ENCODE peak calls at places on chromosomes 16 and 17, in six cellular contexts. One of them, this sample, is unnamed. For H3K4me1, the result is how much of the 10 kb centered on the place peaks cover.

GRCh38 chr17:37802712-37803416 is 58.0 kb upstream of the HNF1B start:
- DNase-seq in mucosa of descending colon: peak
- DNase-seq in HAP-1: no peak
- DNase-seq in fibroblast of lung: peak
- DNase-seq in Caco-2: no peak
- DNase-seq in PC-3: no peak
- DNase-seq in this sample: no peak

GRCh38 chr16:10078541-10078949 is 103.7 kb downstream of the GRIN2A start:
- DNase-seq in mucosa of descending colon: no peak
- DNase-seq in HAP-1: no peak
- DNase-seq in fibroblast of lung: peak
- DNase-seq in Caco-2: no peak
- DNase-seq in PC-3: no peak
- DNase-seq in this sample: no peak

GRCh38 chr17:11996722-11997146 is 541 bp downstream of the ZNF18 start:
- DNase-seq in mucosa of descending colon: peak
- DNase-seq in HAP-1: no peak
- DNase-seq in fibroblast of lung: peak
- DNase-seq in Caco-2: no peak
- DNase-seq in PC-3: peak
- DNase-seq in this sample: no peak

GRCh38 chr17:81509687-81510523 is 2.7 kb downstream of the ACTG1 start:
- DNase-seq in mucosa of descending colon: no peak
- DNase-seq in HAP-1: no peak
- DNase-seq in fibroblast of lung: no peak
- DNase-seq in Caco-2: no peak
- DNase-seq in PC-3: no peak
- DNase-seq in this sample: no peak

GRCh38 chr17:83162035-83162745 is 82.8 kb downstream of the METRNL start:
- DNase-seq in mucosa of descending colon: no peak
- DNase-seq in HAP-1: no peak
- DNase-seq in fibroblast of lung: no peak
- DNase-seq in Caco-2: no peak
- DNase-seq in PC-3: no peak
- DNase-seq in this sample: peak

GRCh38 chr16:67530013-67530939 is 1.6 kb downstream of the RIPOR1 start:
- DNase-seq in mucosa of descending colon: peak
- DNase-seq in HAP-1: peak
- DNase-seq in fibroblast of lung: peak
- DNase-seq in Caco-2: peak
- DNase-seq in PC-3: peak
- DNase-seq in this sample: peak

GRCh38 chr16:68311316-68311620 is 449 bp downstream of the PRMT7 start:
- DNase-seq in mucosa of descending colon: no peak
- DNase-seq in HAP-1: no peak
- DNase-seq in fibroblast of lung: peak
- DNase-seq in Caco-2: no peak
- DNase-seq in PC-3: peak
- DNase-seq in this sample: no peak

GRCh38 chr16:75928295-75928694 is 202.0 kb upstream of the CPHXL start:
- DNase-seq in mucosa of descending colon: no peak
- DNase-seq in HAP-1: no peak
- DNase-seq in fibroblast of lung: peak
- DNase-seq in Caco-2: no peak
- DNase-seq in PC-3: no peak
- DNase-seq in this sample: no peak

GRCh38 chr16:74522160-74522559 is 84.8 kb downstream of the GLG1 start:
- DNase-seq in mucosa of descending colon: no peak
- DNase-seq in HAP-1: no peak
- DNase-seq in fibroblast of lung: peak
- DNase-seq in Caco-2: no peak
- DNase-seq in PC-3: no peak
- DNase-seq in this sample: no peak

GRCh38 chr16:20851601-20852000 is 45.3 kb downstream of the REXO5 start:
- DNase-seq in mucosa of descending colon: peak
- DNase-seq in HAP-1: no peak
- DNase-seq in fibroblast of lung: peak
- DNase-seq in Caco-2: peak
- DNase-seq in PC-3: peak
- DNase-seq in this sample: peak

GRCh38 chr17:29059281-29059680 is 16.3 kb downstream of the PIPOX start:
- DNase-seq in mucosa of descending colon: no peak
- DNase-seq in HAP-1: no peak
- DNase-seq in fibroblast of lung: peak
- DNase-seq in Caco-2: no peak
- DNase-seq in PC-3: peak
- DNase-seq in this sample: no peak

GRCh38 chr16:56409195-56409594 is 16.1 kb downstream of the AMFR start:
- DNase-seq in mucosa of descending colon: no peak
- DNase-seq in HAP-1: no peak
- DNase-seq in fibroblast of lung: peak
- DNase-seq in Caco-2: no peak
- DNase-seq in PC-3: peak
- DNase-seq in this sample: no peak

GRCh38 chr17:79627766-79628690 is 17.2 kb upstream of the RBFOX3 start:
- DNase-seq in mucosa of descending colon: no peak
- DNase-seq in HAP-1: peak
- DNase-seq in fibroblast of lung: no peak
- DNase-seq in Caco-2: peak
- DNase-seq in PC-3: no peak
- DNase-seq in this sample: no peak

GRCh38 chr17:48460055-48460454 is 30.0 kb upstream of the SKAP1 start:
- DNase-seq in mucosa of descending colon: no peak
- DNase-seq in HAP-1: no peak
- DNase-seq in fibroblast of lung: no peak
- DNase-seq in Caco-2: no peak
- DNase-seq in PC-3: no peak
- DNase-seq in this sample: no peak

GRCh38 chr17:47694018-47694817 is at the start of gene TBKBP1:
- DNase-seq in mucosa of descending colon: peak
- DNase-seq in HAP-1: peak
- DNase-seq in fibroblast of lung: peak
- DNase-seq in Caco-2: peak
- DNase-seq in PC-3: peak
- DNase-seq in this sample: no peak

GRCh38 chr16:88790312-88791150 is 5.5 kb upstream of the PIEZO1 start:
- DNase-seq in mucosa of descending colon: peak
- DNase-seq in HAP-1: no peak
- DNase-seq in fibroblast of lung: peak
- DNase-seq in Caco-2: no peak
- DNase-seq in PC-3: no peak
- DNase-seq in this sample: no peak

GRCh38 chr17:76270770-76271668 is 5.9 kb downstream of the UBALD2 start:
- DNase-seq in mucosa of descending colon: no peak
- DNase-seq in HAP-1: no peak
- DNase-seq in fibroblast of lung: no peak
- DNase-seq in Caco-2: no peak
- DNase-seq in PC-3: no peak
- DNase-seq in this sample: no peak

GRCh38 chr16:2206420-2206779 is 1.1 kb downstream of the MLST8 start:
- DNase-seq in mucosa of descending colon: no peak
- DNase-seq in HAP-1: no peak
- DNase-seq in fibroblast of lung: no peak
- DNase-seq in Caco-2: no peak
- DNase-seq in PC-3: no peak
- DNase-seq in this sample: no peak

GRCh38 chr16:67969286-67970039 is 1.0 kb upstream of the SLC12A4 start:
- DNase-seq in mucosa of descending colon: no peak
- DNase-seq in HAP-1: no peak
- DNase-seq in fibroblast of lung: no peak
- DNase-seq in Caco-2: no peak
- DNase-seq in PC-3: no peak
- DNase-seq in this sample: no peak

DNA sequence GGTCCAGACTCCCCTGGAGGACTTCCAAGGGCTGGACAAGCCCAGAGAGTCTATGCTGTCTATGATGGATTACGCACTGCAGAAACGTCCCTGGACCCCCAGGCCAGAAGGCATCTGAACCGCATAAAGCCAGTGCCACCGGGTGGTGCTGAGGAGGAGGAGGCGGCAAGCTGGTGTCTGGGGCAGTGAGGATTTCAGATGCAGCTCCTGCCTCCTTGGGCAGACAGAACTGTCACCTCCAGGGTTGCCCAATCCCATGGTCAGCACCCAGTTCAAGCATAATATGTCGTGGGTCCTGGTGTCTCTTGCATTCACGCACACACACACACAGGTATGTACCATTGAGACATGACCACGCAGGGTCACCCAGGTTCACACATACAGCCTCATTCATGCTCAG is 25.6 kb downstream of the RAP1GAP2 start:
- DNase-seq in mucosa of descending colon: no peak
- DNase-seq in HAP-1: no peak
- DNase-seq in fibroblast of lung: no peak
- DNase-seq in Caco-2: no peak
- DNase-seq in PC-3: no peak
- DNase-seq in this sample: no peak
- H3K4me1 ChIP-seq in mucosa of descending colon: under half
- H3K4me1 ChIP-seq in HAP-1: under half
- H3K4me1 ChIP-seq in fibroblast of lung: under half
- H3K4me1 ChIP-seq in Caco-2: under half
- H3K4me1 ChIP-seq in PC-3: under half
- H3K4me1 ChIP-seq in this sample: under half

GRCh38 chr17:59626756-59627155 is 7.1 kb downstream of the CLTC start:
- DNase-seq in mucosa of descending colon: no peak
- DNase-seq in HAP-1: no peak
- DNase-seq in fibroblast of lung: no peak
- DNase-seq in Caco-2: no peak
- DNase-seq in PC-3: no peak
- DNase-seq in this sample: no peak

GRCh38 chr17:59631221-59631720 is 11.6 kb downstream of the CLTC start:
- DNase-seq in mucosa of descending colon: no peak
- DNase-seq in HAP-1: no peak
- DNase-seq in fibroblast of lung: no peak
- DNase-seq in Caco-2: no peak
- DNase-seq in PC-3: no peak
- DNase-seq in this sample: no peak

GRCh38 chr17:59627269-59627668 is 7.6 kb downstream of the CLTC start:
- DNase-seq in mucosa of descending colon: no peak
- DNase-seq in HAP-1: no peak
- DNase-seq in fibroblast of lung: no peak
- DNase-seq in Caco-2: no peak
- DNase-seq in PC-3: no peak
- DNase-seq in this sample: no peak

GRCh38 chr17:59623151-59623550 is 3.5 kb downstream of the CLTC start:
- DNase-seq in mucosa of descending colon: no peak
- DNase-seq in HAP-1: no peak
- DNase-seq in fibroblast of lung: no peak
- DNase-seq in Caco-2: no peak
- DNase-seq in PC-3: no peak
- DNase-seq in this sample: no peak

DNA sequence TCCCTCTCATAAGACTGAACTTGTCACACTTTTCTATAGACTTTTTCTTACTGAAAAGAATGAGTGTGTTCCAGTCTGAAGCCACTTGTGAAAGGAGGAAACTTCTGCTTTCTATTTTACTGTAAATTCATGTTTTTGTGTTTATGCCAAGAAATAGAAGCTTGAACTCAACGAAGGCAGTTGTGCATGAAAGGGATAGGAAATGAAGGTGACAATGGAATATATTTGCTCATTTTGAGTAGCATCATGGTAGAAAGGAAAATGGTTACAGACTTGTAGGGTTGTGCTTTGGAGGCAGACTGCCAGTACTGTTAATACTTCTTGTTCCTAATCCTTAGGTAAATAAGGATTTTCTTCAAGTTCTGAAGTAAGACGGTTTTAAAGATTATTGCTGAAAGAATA is 8.1 kb downstream of the CLTC start:
- DNase-seq in mucosa of descending colon: no peak
- DNase-seq in HAP-1: no peak
- DNase-seq in fibroblast of lung: no peak
- DNase-seq in Caco-2: no peak
- DNase-seq in PC-3: no peak
- DNase-seq in this sample: no peak
- H3K4me1 ChIP-seq in mucosa of descending colon: under half
- H3K4me1 ChIP-seq in HAP-1: under half
- H3K4me1 ChIP-seq in fibroblast of lung: under half
- H3K4me1 ChIP-seq in Caco-2: under half
- H3K4me1 ChIP-seq in PC-3: under half
- H3K4me1 ChIP-seq in this sample: under half

GRCh38 chr17:74443516-74444296 is 11.8 kb downstream of the GPRC5C start:
- DNase-seq in mucosa of descending colon: no peak
- DNase-seq in HAP-1: no peak
- DNase-seq in fibroblast of lung: no peak
- DNase-seq in Caco-2: no peak
- DNase-seq in PC-3: no peak
- DNase-seq in this sample: no peak
- H3K4me1 ChIP-seq in mucosa of descending colon: under half
- H3K4me1 ChIP-seq in HAP-1: under half
- H3K4me1 ChIP-seq in fibroblast of lung: under half
- H3K4me1 ChIP-seq in Caco-2: under half
- H3K4me1 ChIP-seq in PC-3: under half
- H3K4me1 ChIP-seq in this sample: under half

DNA sequence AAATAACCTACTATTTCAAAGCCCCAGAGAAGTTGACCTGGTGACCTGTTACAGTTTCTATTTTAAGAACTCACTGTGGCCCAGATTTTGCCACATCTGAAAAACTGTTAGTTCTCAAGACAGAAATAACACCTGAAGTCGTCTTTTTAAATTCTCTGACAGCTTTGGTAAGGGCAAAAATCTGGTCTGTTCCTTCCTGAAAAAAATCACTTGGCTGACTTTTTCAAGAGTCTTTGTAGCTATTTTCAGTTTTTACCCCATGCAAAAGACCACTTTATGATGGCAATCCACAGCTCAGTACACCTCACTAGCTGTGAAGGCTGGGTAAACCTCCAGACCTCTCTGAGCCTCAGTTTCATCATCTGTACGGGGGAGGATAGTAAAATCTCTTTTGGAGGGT is 60.7 kb upstream of the SREBF1 start:
- DNase-seq in mucosa of descending colon: no peak
- DNase-seq in HAP-1: no peak
- DNase-seq in fibroblast of lung: no peak
- DNase-seq in Caco-2: no peak
- DNase-seq in PC-3: no peak
- DNase-seq in this sample: no peak
- H3K4me1 ChIP-seq in mucosa of descending colon: under half
- H3K4me1 ChIP-seq in HAP-1: under half
- H3K4me1 ChIP-seq in fibroblast of lung: under half
- H3K4me1 ChIP-seq in Caco-2: under half
- H3K4me1 ChIP-seq in PC-3: under half
- H3K4me1 ChIP-seq in this sample: under half

GRCh38 chr16:8952281-8952751 is 11.4 kb downstream of the USP7 start:
- DNase-seq in mucosa of descending colon: no peak
- DNase-seq in HAP-1: no peak
- DNase-seq in fibroblast of lung: no peak
- DNase-seq in Caco-2: no peak
- DNase-seq in PC-3: no peak
- DNase-seq in this sample: no peak
- H3K4me1 ChIP-seq in mucosa of descending colon: half or more
- H3K4me1 ChIP-seq in HAP-1: under half
- H3K4me1 ChIP-seq in fibroblast of lung: under half
- H3K4me1 ChIP-seq in Caco-2: under half
- H3K4me1 ChIP-seq in PC-3: under half
- H3K4me1 ChIP-seq in this sample: under half